ENCODE peak calls at places on chromosomes 6 and 20, in five cellular contexts. One of them, this sample, is unnamed.

GRCh38 chr6:147154454-147154853 is 49.8 kb upstream of the STXBP5 start:
- DNase-seq in cardiac fibroblast: peak
- DNase-seq in IMR-90: peak
- DNase-seq in fibroblast of pulmonary artery: peak
- DNase-seq in BE2C: no peak
- DNase-seq in this sample: peak

GRCh38 chr6:80338201-80338836 is 231.8 kb downstream of the BCKDHB start:
- DNase-seq in IMR-90: peak
- DNase-seq in fibroblast of pulmonary artery: peak
- DNase-seq in BE2C: peak
- DNase-seq in cardiac fibroblast: peak
- DNase-seq in this sample: no peak

GRCh38 chr6:99393366-99393697 is 663 bp downstream of the COQ3 start:
- DNase-seq in fibroblast of pulmonary artery: no peak
- DNase-seq in IMR-90: no peak
- DNase-seq in cardiac fibroblast: no peak
- DNase-seq in BE2C: no peak
- DNase-seq in this sample: no peak

GRCh38 chr6:26170951-26171841 is 84.0 kb downstream of the HFE start:
- DNase-seq in BE2C: no peak
- DNase-seq in fibroblast of pulmonary artery: no peak
- DNase-seq in IMR-90: no peak
- DNase-seq in cardiac fibroblast: no peak
- DNase-seq in this sample: no peak

GRCh38 chr6:15505463-15505918 is 157.3 kb downstream of the DTNBP1 start:
- DNase-seq in IMR-90: no peak
- DNase-seq in BE2C: no peak
- DNase-seq in cardiac fibroblast: no peak
- DNase-seq in fibroblast of pulmonary artery: no peak
- DNase-seq in this sample: peak

GRCh38 chr20:43530321-43531090 is 23.0 kb downstream of the L3MBTL1 start:
- DNase-seq in fibroblast of pulmonary artery: no peak
- DNase-seq in BE2C: no peak
- DNase-seq in IMR-90: no peak
- DNase-seq in cardiac fibroblast: no peak
- DNase-seq in this sample: no peak

GRCh38 chr6:111031151-111031550 is 49.3 kb downstream of the RPF2 start:
- DNase-seq in BE2C: no peak
- DNase-seq in fibroblast of pulmonary artery: no peak
- DNase-seq in cardiac fibroblast: no peak
- DNase-seq in IMR-90: no peak
- DNase-seq in this sample: no peak

GRCh38 chr6:159513914-159514313 is 179.1 kb downstream of the SOD2 start:
- DNase-seq in cardiac fibroblast: no peak
- DNase-seq in fibroblast of pulmonary artery: no peak
- DNase-seq in BE2C: no peak
- DNase-seq in IMR-90: no peak
- DNase-seq in this sample: no peak

GRCh38 chr6:108897371-108897770 is 49.1 kb downstream of the ARMC2 start:
- DNase-seq in IMR-90: peak
- DNase-seq in BE2C: peak
- DNase-seq in fibroblast of pulmonary artery: peak
- DNase-seq in cardiac fibroblast: peak
- DNase-seq in this sample: no peak

GRCh38 chr6:15247750-15248450 is 2.0 kb downstream of the JARID2 start:
- DNase-seq in IMR-90: peak
- DNase-seq in BE2C: peak
- DNase-seq in fibroblast of pulmonary artery: peak
- DNase-seq in cardiac fibroblast: peak
- DNase-seq in this sample: no peak

GRCh38 chr6:104953410-104953953 is 3.4 kb upstream of the LIN28B start:
- DNase-seq in cardiac fibroblast: no peak
- DNase-seq in BE2C: no peak
- DNase-seq in IMR-90: no peak
- DNase-seq in fibroblast of pulmonary artery: no peak
- DNase-seq in this sample: no peak

GRCh38 chr6:163263196-163263595 is 151.3 kb upstream of the QKI start:
- DNase-seq in fibroblast of pulmonary artery: peak
- DNase-seq in IMR-90: no peak
- DNase-seq in cardiac fibroblast: peak
- DNase-seq in BE2C: no peak
- DNase-seq in this sample: peak

GRCh38 chr20:11451793-11452291 is 465.9 kb upstream of the BTBD3 start:
- DNase-seq in BE2C: no peak
- DNase-seq in IMR-90: peak
- DNase-seq in cardiac fibroblast: peak
- DNase-seq in fibroblast of pulmonary artery: peak
- DNase-seq in this sample: no peak

GRCh38 chr6:136077834-136078576 is 172.1 kb downstream of the MTFR2 start:
- DNase-seq in IMR-90: peak
- DNase-seq in BE2C: peak
- DNase-seq in cardiac fibroblast: peak
- DNase-seq in fibroblast of pulmonary artery: peak
- DNase-seq in this sample: peak

GRCh38 chr20:45306431-45306982 is at the start of gene RBPJL:
- DNase-seq in cardiac fibroblast: no peak
- DNase-seq in BE2C: no peak
- DNase-seq in IMR-90: no peak
- DNase-seq in fibroblast of pulmonary artery: no peak
- DNase-seq in this sample: no peak

GRCh38 chr6:117506180-117506835 is 23.8 kb downstream of the DCBLD1 start:
- DNase-seq in IMR-90: peak
- DNase-seq in cardiac fibroblast: peak
- DNase-seq in fibroblast of pulmonary artery: peak
- DNase-seq in BE2C: no peak
- DNase-seq in this sample: no peak

GRCh38 chr6:51648236-51648635 is 439.2 kb downstream of the PKHD1 start:
- DNase-seq in BE2C: no peak
- DNase-seq in fibroblast of pulmonary artery: no peak
- DNase-seq in IMR-90: no peak
- DNase-seq in cardiac fibroblast: no peak
- DNase-seq in this sample: no peak

GRCh38 chr20:34983995-34984735 is 28.5 kb downstream of the MYH7B start:
- DNase-seq in IMR-90: no peak
- DNase-seq in fibroblast of pulmonary artery: no peak
- DNase-seq in cardiac fibroblast: no peak
- DNase-seq in BE2C: no peak
- DNase-seq in this sample: no peak

GRCh38 chr6:44667226-44667625 is 279.7 kb downstream of the CDC5L start:
- DNase-seq in fibroblast of pulmonary artery: peak
- DNase-seq in BE2C: no peak
- DNase-seq in cardiac fibroblast: peak
- DNase-seq in IMR-90: peak
- DNase-seq in this sample: peak

GRCh38 chr6:99814230-99814928 is 179.6 kb downstream of the MCHR2 start:
- DNase-seq in fibroblast of pulmonary artery: no peak
- DNase-seq in cardiac fibroblast: no peak
- DNase-seq in BE2C: no peak
- DNase-seq in IMR-90: no peak
- DNase-seq in this sample: no peak

GRCh38 chr20:53617791-53618489 is 24.3 kb upstream of the ZNF217 start:
- DNase-seq in IMR-90: no peak
- DNase-seq in BE2C: no peak
- DNase-seq in fibroblast of pulmonary artery: no peak
- DNase-seq in cardiac fibroblast: no peak
- DNase-seq in this sample: no peak

GRCh38 chr6:55955684-55956083 is 80.3 kb upstream of the BMP5 start:
- DNase-seq in cardiac fibroblast: no peak
- DNase-seq in fibroblast of pulmonary artery: no peak
- DNase-seq in BE2C: no peak
- DNase-seq in IMR-90: no peak
- DNase-seq in this sample: no peak

GRCh38 chr6:6736753-6737654 is 148.5 kb downstream of the LY86 start:
- DNase-seq in cardiac fibroblast: peak
- DNase-seq in BE2C: peak
- DNase-seq in fibroblast of pulmonary artery: peak
- DNase-seq in IMR-90: no peak
- DNase-seq in this sample: no peak

DNA sequence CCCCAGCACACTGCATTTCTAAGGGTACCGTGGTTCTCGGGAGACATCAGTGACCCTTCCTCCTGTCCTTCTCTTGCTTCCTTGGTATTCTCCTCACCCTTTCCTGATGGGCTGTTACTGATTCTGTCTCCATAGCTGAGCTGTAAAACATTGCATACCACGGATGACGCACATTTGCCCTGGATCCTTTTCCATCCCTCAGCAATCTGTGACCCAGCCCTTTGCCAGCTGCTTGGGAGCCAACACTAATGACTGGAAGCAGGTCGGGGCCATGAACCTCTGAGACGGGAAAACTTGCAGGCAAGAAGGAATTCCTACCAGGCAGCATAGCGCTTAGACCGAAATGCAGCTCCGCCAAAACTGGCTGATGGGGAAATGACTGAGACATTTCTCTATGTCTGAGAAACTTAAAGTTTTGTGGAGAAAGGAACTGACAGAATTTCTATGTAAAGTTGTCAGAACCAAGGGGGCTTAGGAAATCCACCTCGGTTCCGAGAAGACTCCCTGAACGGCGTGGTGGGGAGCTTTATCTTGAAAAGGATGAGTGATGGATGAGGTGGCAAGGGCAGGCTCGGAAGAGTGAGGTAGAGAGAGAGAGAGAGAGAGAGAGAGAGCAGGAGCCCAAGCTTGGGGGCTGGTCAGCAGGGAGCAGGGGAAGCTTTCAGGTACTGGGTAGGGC is 19.2 kb downstream of the TUBB2B start:
- DNase-seq in IMR-90: peak
- DNase-seq in BE2C: no peak
- DNase-seq in fibroblast of pulmonary artery: peak
- DNase-seq in cardiac fibroblast: peak
- DNase-seq in this sample: peak
- H3K4me3 ChIP-seq in IMR-90: no peak
- H3K4me3 ChIP-seq in BE2C: no peak
- H3K4me3 ChIP-seq in fibroblast of pulmonary artery: peak
- H3K4me3 ChIP-seq in cardiac fibroblast: no peak
- H3K4me3 ChIP-seq in this sample: peak

DNA sequence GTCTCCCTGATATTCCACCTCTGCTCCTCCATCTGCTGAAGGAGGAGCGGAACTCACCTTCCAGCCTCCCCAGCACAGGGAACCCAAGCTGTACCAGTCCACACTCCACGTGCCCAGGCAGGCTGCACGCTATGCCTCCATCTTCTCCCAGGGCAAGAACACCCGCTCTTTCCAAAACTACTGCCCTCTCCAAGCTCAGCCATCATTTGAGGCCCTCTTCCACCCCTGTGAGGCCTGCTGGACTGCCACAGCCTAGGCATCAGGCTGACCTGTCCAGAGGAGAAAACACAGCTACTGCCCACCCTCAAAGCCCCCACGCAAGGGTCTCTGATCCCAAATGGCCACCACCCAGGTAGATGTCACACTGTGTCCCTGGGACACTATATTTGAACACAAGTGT is 99.9 kb downstream of the PRND start:
- DNase-seq in fibroblast of pulmonary artery: no peak
- DNase-seq in BE2C: no peak
- DNase-seq in cardiac fibroblast: no peak
- DNase-seq in IMR-90: no peak
- DNase-seq in this sample: no peak
- H3K4me3 ChIP-seq in fibroblast of pulmonary artery: no peak
- H3K4me3 ChIP-seq in BE2C: no peak
- H3K4me3 ChIP-seq in cardiac fibroblast: no peak
- H3K4me3 ChIP-seq in IMR-90: no peak
- H3K4me3 ChIP-seq in this sample: no peak

DNA sequence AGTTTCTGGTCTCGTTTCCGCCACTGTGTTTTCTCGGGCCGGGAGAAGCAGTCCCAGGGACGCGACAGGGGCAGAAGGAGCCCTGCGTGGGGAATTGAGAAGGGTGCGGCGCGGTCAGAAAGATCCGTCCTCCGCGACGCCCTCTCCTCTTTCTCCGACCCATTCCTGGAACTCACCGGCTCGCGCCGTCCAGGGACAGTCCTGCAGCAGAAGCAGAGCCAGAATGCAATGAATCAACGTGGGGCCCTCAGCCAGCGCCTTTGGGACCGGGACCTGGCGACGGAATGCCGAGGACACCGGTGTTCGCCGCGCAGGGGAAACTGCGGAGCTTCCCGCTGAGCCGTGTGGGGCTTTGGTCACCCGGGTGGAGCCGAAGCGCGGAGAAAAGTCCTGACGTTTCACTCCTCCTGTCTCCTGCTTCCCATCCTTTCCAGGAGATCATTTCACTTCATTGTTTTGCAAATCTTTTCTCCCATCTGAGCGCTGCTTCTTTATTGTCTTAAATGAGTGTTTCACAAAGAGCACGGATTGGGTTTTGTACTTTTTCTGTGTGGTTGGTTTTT is 26.4 kb downstream of the ULBP1 start:
- DNase-seq in fibroblast of pulmonary artery: no peak
- DNase-seq in cardiac fibroblast: no peak
- DNase-seq in BE2C: no peak
- DNase-seq in IMR-90: no peak
- DNase-seq in this sample: no peak
- H3K4me3 ChIP-seq in fibroblast of pulmonary artery: no peak
- H3K4me3 ChIP-seq in cardiac fibroblast: no peak
- H3K4me3 ChIP-seq in BE2C: no peak
- H3K4me3 ChIP-seq in IMR-90: no peak
- H3K4me3 ChIP-seq in this sample: peak

GRCh38 chr20:13995841-13996240 is 525 bp downstream of the MACROD2 start:
- DNase-seq in IMR-90: no peak
- DNase-seq in fibroblast of pulmonary artery: no peak
- DNase-seq in cardiac fibroblast: no peak
- DNase-seq in BE2C: peak
- DNase-seq in this sample: no peak
- H3K4me3 ChIP-seq in IMR-90: peak
- H3K4me3 ChIP-seq in fibroblast of pulmonary artery: peak
- H3K4me3 ChIP-seq in cardiac fibroblast: peak
- H3K4me3 ChIP-seq in BE2C: peak
- H3K4me3 ChIP-seq in this sample: peak

GRCh38 chr6:21556968-21557721 is 36.4 kb upstream of the SOX4 start:
- DNase-seq in cardiac fibroblast: no peak
- DNase-seq in IMR-90: no peak
- DNase-seq in fibroblast of pulmonary artery: no peak
- DNase-seq in BE2C: no peak
- DNase-seq in this sample: no peak
- H3K4me3 ChIP-seq in cardiac fibroblast: no peak
- H3K4me3 ChIP-seq in IMR-90: no peak
- H3K4me3 ChIP-seq in fibroblast of pulmonary artery: no peak
- H3K4me3 ChIP-seq in BE2C: no peak
- H3K4me3 ChIP-seq in this sample: no peak

DNA sequence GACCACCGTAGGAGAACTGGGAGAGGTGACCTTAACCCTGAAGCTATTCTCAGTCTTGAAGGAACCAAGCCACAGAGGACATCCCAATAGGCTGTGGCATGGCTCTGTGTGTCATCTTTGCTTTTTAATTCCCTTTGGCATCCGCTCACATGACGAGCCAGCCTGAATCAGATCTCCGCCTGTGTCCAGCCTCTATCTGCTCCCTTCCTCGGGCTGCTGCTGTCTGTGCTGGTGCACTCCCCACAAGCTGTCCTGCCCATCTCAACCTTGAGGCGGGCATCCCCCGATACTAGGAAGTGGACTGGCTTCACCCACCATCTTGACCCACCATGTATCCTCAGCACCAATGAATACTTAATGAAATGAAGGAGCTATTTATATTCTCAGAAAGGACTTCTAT is 111.9 kb downstream of the SLC23A2 start:
- DNase-seq in BE2C: no peak
- DNase-seq in cardiac fibroblast: no peak
- DNase-seq in fibroblast of pulmonary artery: no peak
- DNase-seq in IMR-90: no peak
- DNase-seq in this sample: no peak
- H3K4me3 ChIP-seq in BE2C: no peak
- H3K4me3 ChIP-seq in cardiac fibroblast: no peak
- H3K4me3 ChIP-seq in fibroblast of pulmonary artery: no peak
- H3K4me3 ChIP-seq in IMR-90: no peak
- H3K4me3 ChIP-seq in this sample: no peak

GRCh38 chr6:27592107-27592480 is 119.2 kb upstream of the ZNF184 start:
- DNase-seq in cardiac fibroblast: no peak
- DNase-seq in fibroblast of pulmonary artery: peak
- DNase-seq in IMR-90: no peak
- DNase-seq in BE2C: no peak
- DNase-seq in this sample: no peak
- H3K4me3 ChIP-seq in cardiac fibroblast: peak
- H3K4me3 ChIP-seq in fibroblast of pulmonary artery: peak
- H3K4me3 ChIP-seq in IMR-90: peak
- H3K4me3 ChIP-seq in BE2C: peak
- H3K4me3 ChIP-seq in this sample: peak